ENCODE peak calls at places on chromosomes 1 and 21, in six cellular contexts. Q is HT-29, I is HS-27A, V is NCI-H1436 treated with DMSO at 0.1 percent for 48 hours, L is LoVo, G is COR-L47. H is an unnamed sample.

GRCh38 chr1:113088972-113089371 is 16.0 kb downstream of the LRIG2 start:
- DNase-seq in Q (no peak), I (no peak), V (no peak), L (no peak), G (no peak), H (no peak)

GRCh38 chr1:59505596-59506028 is 208.7 kb downstream of the FGGY start:
- DNase-seq in Q (no peak), I (no peak), V (no peak), L (no peak), G (peak), H (no peak)

GRCh38 chr1:30761312-30762151 is 4.0 kb upstream of the LAPTM5 start:
- DNase-seq in Q (no peak), I (no peak), V (no peak), L (no peak), G (no peak), H (no peak)

GRCh38 chr1:86419277-86419903 is 4.6 kb upstream of the CLCA2 start:
- DNase-seq in Q (peak), I (no peak), V (no peak), L (no peak), G (peak), H (no peak)

GRCh38 chr1:174870319-174870718 is 129.4 kb upstream of the CACYBP start:
- DNase-seq in Q (no peak), I (no peak), V (no peak), L (no peak), G (no peak), H (no peak)

GRCh38 chr1:220843481-220844011 is 35.7 kb upstream of the HLX start:
- DNase-seq in Q (no peak), I (no peak), V (no peak), L (no peak), G (no peak), H (no peak)

GRCh38 chr21:44962481-44962966 is 22.7 kb downstream of the SLX9 start:
- DNase-seq in Q (no peak), I (peak), V (no peak), L (no peak), G (no peak), H (no peak)

GRCh38 chr1:38559180-38559874 is 300.2 kb downstream of the RRAGC start:
- DNase-seq in Q (no peak), I (no peak), V (no peak), L (no peak), G (no peak), H (no peak)

GRCh38 chr21:16040601-16041000 is 310.8 kb downstream of the USP25 start:
- DNase-seq in Q (no peak), I (no peak), V (no peak), L (no peak), G (no peak), H (peak)

GRCh38 chr1:219555802-219556201 is 57.1 kb downstream of the ZC3H11B start:
- DNase-seq in Q (no peak), I (no peak), V (no peak), L (no peak), G (peak), H (no peak)

GRCh38 chr1:31746687-31747086 is 17.5 kb downstream of the ADGRB2 start:
- DNase-seq in Q (no peak), I (no peak), V (no peak), L (no peak), G (no peak), H (no peak)

GRCh38 chr1:246035060-246035531 is 472.0 kb downstream of the SMYD3 start:
- DNase-seq in Q (no peak), I (no peak), V (no peak), L (no peak), G (no peak), H (no peak)

GRCh38 chr1:211349730-211350129 is 23.1 kb downstream of the TRAF5 start:
- DNase-seq in Q (peak), I (no peak), V (no peak), L (no peak), G (no peak), H (no peak)

GRCh38 chr1:51417496-51418383 is 87.4 kb upstream of the TTC39A start:
- DNase-seq in Q (no peak), I (no peak), V (no peak), L (no peak), G (no peak), H (no peak)

GRCh38 chr21:30194701-30195299 is 21.1 kb downstream of the CLDN8 start:
- DNase-seq in Q (peak), I (peak), V (no peak), L (peak), G (peak), H (peak)

GRCh38 chr1:17232759-17233661 is 15.9 kb upstream of the PADI3 start:
- DNase-seq in Q (peak), I (peak), V (no peak), L (peak), G (peak), H (no peak)

GRCh38 chr1:67482733-67483482 is 52.7 kb upstream of the SERBP1 start:
- DNase-seq in Q (no peak), I (no peak), V (no peak), L (no peak), G (no peak), H (no peak)

GRCh38 chr1:56872597-56872996 is 18.0 kb downstream of the C8A start:
- DNase-seq in Q (no peak), I (no peak), V (no peak), L (no peak), G (no peak), H (no peak)

GRCh38 chr1:246592695-246593094 is 26.4 kb downstream of the CNST start:
- DNase-seq in Q (no peak), I (peak), V (no peak), L (no peak), G (no peak), H (no peak)

GRCh38 chr21:42474982-42475381 is 21.0 kb downstream of the RSPH1 start:
- DNase-seq in Q (no peak), I (no peak), V (no peak), L (no peak), G (no peak), H (no peak)

GRCh38 chr1:192488058-192488457 is 87.5 kb upstream of the RGS1 start:
- DNase-seq in Q (no peak), I (no peak), V (no peak), L (no peak), G (no peak), H (peak)

GRCh38 chr21:15557925-15558324 is 171.9 kb upstream of the USP25 start:
- DNase-seq in Q (no peak), I (no peak), V (no peak), L (no peak), G (no peak), H (peak)

GRCh38 chr1:183841550-183841949 is 36.6 kb downstream of the RGL1 start:
- DNase-seq in Q (no peak), I (no peak), V (no peak), L (no peak), G (no peak), H (no peak)

GRCh38 chr1:212655668-212656440 is 43.8 kb downstream of the BATF3 start:
- DNase-seq in Q (no peak), I (no peak), V (no peak), L (no peak), G (no peak), H (no peak)

GRCh38 chr1:58456470-58456869 is 90.1 kb downstream of the OMA1 start:
- DNase-seq in Q (no peak), I (no peak), V (no peak), L (no peak), G (no peak), H (no peak)

GRCh38 chr1:115114308-115114707 is 25.0 kb upstream of the TSPAN2 start:
- DNase-seq in Q (peak), I (no peak), V (no peak), L (peak), G (peak), H (no peak)

H was measured in HepG2.